ENCODE peak calls at places on chromosome 10, in six cellular contexts. N, A, H, C, V and O are unnamed samples.

GRCh38 chr10:43259981-43260761 is 6.7 kb downstream of the RASGEF1A start:
- DNase-seq in C (peak), H (no peak), V (peak), A (no peak), N (no peak), O (no peak)

GRCh38 chr10:119286983-119287612 is 79.7 kb downstream of the GRK5 start:
- DNase-seq in N (no peak), A (no peak), V (no peak), C (no peak), H (no peak), O (no peak)

GRCh38 chr10:124030711-124031110 is 62.7 kb downstream of the CHST15 start:
- DNase-seq in C (no peak), N (no peak), H (no peak), A (no peak), V (no peak), O (no peak)

GRCh38 chr10:96431211-96431970 is 72.6 kb upstream of the OPALIN start:
- DNase-seq in C (no peak), N (no peak), A (no peak), H (no peak), V (no peak), O (no peak)

GRCh38 chr10:104707602-104708160 is 66.6 kb downstream of the SORCS3 start:
- DNase-seq in A (no peak), V (no peak), C (no peak), H (no peak), N (no peak), O (no peak)

GRCh38 chr10:93859049-93859655 is 34.6 kb upstream of the SLC35G1 start:
- DNase-seq in C (no peak), A (no peak), H (peak), N (peak), V (peak), O (peak)

GRCh38 chr10:131211146-131211545 is 100.4 kb downstream of the TCERG1L start:
- DNase-seq in A (no peak), V (no peak), N (no peak), H (no peak), C (no peak), O (no peak)

GRCh38 chr10:34280599-34281374 is 534.3 kb downstream of the PARD3 start:
- DNase-seq in N (peak), C (peak), H (no peak), V (no peak), A (peak), O (no peak)

GRCh38 chr10:85655394-85655793 is 711.2 kb downstream of the GRID1 start:
- DNase-seq in N (peak), H (no peak), C (no peak), V (no peak), A (no peak), O (no peak)

GRCh38 chr10:3248526-3249255 is 76.1 kb upstream of the PITRM1 start:
- DNase-seq in N (peak), H (peak), V (no peak), A (peak), C (peak), O (no peak)

GRCh38 chr10:79101560-79101971 is 32.8 kb downstream of the ZMIZ1 start:
- DNase-seq in A (no peak), C (no peak), V (no peak), N (no peak), H (no peak), O (no peak)

GRCh38 chr10:91668935-91669334 is 36.1 kb upstream of the PPP1R3C start:
- DNase-seq in C (no peak), V (no peak), N (no peak), H (no peak), A (no peak), O (no peak)

GRCh38 chr10:79135790-79136189 is 67.0 kb downstream of the ZMIZ1 start:
- DNase-seq in N (no peak), V (no peak), C (no peak), A (no peak), H (no peak), O (no peak)

GRCh38 chr10:130452096-130452495 is 315.9 kb downstream of the GLRX3 start:
- DNase-seq in C (no peak), V (no peak), H (no peak), A (no peak), N (no peak), O (no peak)

GRCh38 chr10:17476073-17476472 is 21.7 kb upstream of the ST8SIA6 start:
- DNase-seq in N (no peak), V (no peak), H (no peak), C (no peak), A (no peak), O (no peak)

GRCh38 chr10:132564690-132565089 is 27.1 kb downstream of the INPP5A start:
- DNase-seq in C (no peak), H (no peak), V (no peak), N (no peak), A (no peak), O (no peak)

GRCh38 chr10:70829543-70829942 is 13.8 kb downstream of the SGPL1 start:
- DNase-seq in H (no peak), V (no peak), C (no peak), N (no peak), A (no peak), O (no peak)

GRCh38 chr10:43816351-43817321 is 168.0 kb upstream of the ZNF32 start:
- DNase-seq in H (no peak), N (peak), C (peak), V (peak), A (peak), O (peak)

GRCh38 chr10:81957976-81958375 is 83.0 kb downstream of the NRG3 start:
- DNase-seq in V (no peak), N (peak), A (no peak), H (no peak), C (peak), O (no peak)

GRCh38 chr10:128734161-128734560 is 607.9 kb upstream of the MKI67 start:
- DNase-seq in A (no peak), C (no peak), N (no peak), V (no peak), H (no peak), O (no peak)

GRCh38 chr10:53276797-53277196 is 504.2 kb upstream of the MBL2 start:
- DNase-seq in V (no peak), C (no peak), H (no peak), N (no peak), A (no peak), O (no peak)